ENCODE peak calls at places on chromosomes 2 and 18, in eight cellular contexts. Q is esophagus squamous epithelium, Z is body of pancreas, C is endothelial cell of umbilical vein, X is uterus, M is HepG2, R is tibial nerve, F is A549. W is an unnamed sample.

GRCh38 chr2:18118703-18119102 is 240.2 kb downstream of the KCNS3 start:
- DNase-seq in Q (no peak), Z (no peak), C (no peak), X (no peak), M (no peak), R (no peak), F (no peak), W (no peak)

GRCh38 chr2:196798980-196799379 is 503 bp downstream of the GTF3C3 start:
- DNase-seq in Q (no peak), Z (no peak), C (no peak), X (no peak), M (peak; percentile 23), R (no peak), F (no peak), W (no peak)

GRCh38 chr18:36454848-36455458 is 157.4 kb downstream of the FHOD3 start:
- DNase-seq in Q (no peak), Z (no peak), C (no peak), X (no peak), M (no peak), R (no peak), F (no peak), W (no peak)

GRCh38 chr2:98909381-98910211 is 26.4 kb downstream of the CRACDL start:
- DNase-seq in Q (no peak), Z (peak; percentile 94), C (peak; percentile 91), X (no peak), M (peak; percentile 82), R (no peak), F (peak; percentile 24), W (no peak)

GRCh38 chr18:77051581-77052296 is 80.8 kb downstream of the MBP start:
- DNase-seq in Q (no peak), Z (no peak), C (no peak), X (no peak), M (no peak), R (no peak), F (no peak), W (no peak)

GRCh38 chr18:44803019-44803650 is 122.4 kb downstream of the SETBP1 start:
- DNase-seq in Q (no peak), Z (peak; percentile 64), C (no peak), X (peak; percentile 87), M (peak; percentile 15), R (no peak), F (no peak), W (no peak)

GRCh38 chr2:236856856-236857616 is 228.7 kb upstream of the COPS8 start:
- DNase-seq in Q (no peak), Z (no peak), C (no peak), X (no peak), M (no peak), R (no peak), F (no peak), W (peak; percentile 26)

GRCh38 chr2:85804583-85804982 is 50.8 kb downstream of the ATOH8 start:
- DNase-seq in Q (no peak), Z (no peak), C (peak; percentile 25), X (peak; percentile 12), M (no peak), R (no peak), F (peak; percentile 36), W (peak; percentile 35)

GRCh38 chr2:43110442-43110871 is 115.9 kb downstream of the ZFP36L2 start:
- DNase-seq in Q (no peak), Z (no peak), C (no peak), X (no peak), M (peak; percentile 50), R (no peak), F (peak; percentile 69), W (no peak)

GRCh38 chr18:23725827-23726661 is 36.8 kb downstream of the LAMA3 start:
- DNase-seq in Q (no peak), Z (no peak), C (no peak), X (no peak), M (no peak), R (no peak), F (no peak), W (no peak)

GRCh38 chr2:128187032-128187654 is 96.1 kb downstream of the UGGT1 start:
- DNase-seq in Q (no peak), Z (no peak), C (peak; percentile 85), X (no peak), M (no peak), R (no peak), F (peak; percentile 33), W (no peak)

GRCh38 chr2:174585111-174585510 is 12.5 kb downstream of the WIPF1 start:
- DNase-seq in Q (no peak), Z (no peak), C (no peak), X (no peak), M (peak; percentile 13), R (no peak), F (no peak), W (peak; percentile 82)

GRCh38 chr2:174586896-174587295 is 10.7 kb downstream of the WIPF1 start:
- DNase-seq in Q (no peak), Z (no peak), C (no peak), X (no peak), M (no peak), R (no peak), F (no peak), W (no peak)

GRCh38 chr2:174587607-174588006 is 10.0 kb downstream of the WIPF1 start:
- DNase-seq in Q (no peak), Z (no peak), C (no peak), X (no peak), M (no peak), R (no peak), F (no peak), W (no peak)

GRCh38 chr2:174586418-174586817 is 11.2 kb downstream of the WIPF1 start:
- DNase-seq in Q (no peak), Z (no peak), C (no peak), X (no peak), M (no peak), R (no peak), F (no peak), W (no peak)

DNA sequence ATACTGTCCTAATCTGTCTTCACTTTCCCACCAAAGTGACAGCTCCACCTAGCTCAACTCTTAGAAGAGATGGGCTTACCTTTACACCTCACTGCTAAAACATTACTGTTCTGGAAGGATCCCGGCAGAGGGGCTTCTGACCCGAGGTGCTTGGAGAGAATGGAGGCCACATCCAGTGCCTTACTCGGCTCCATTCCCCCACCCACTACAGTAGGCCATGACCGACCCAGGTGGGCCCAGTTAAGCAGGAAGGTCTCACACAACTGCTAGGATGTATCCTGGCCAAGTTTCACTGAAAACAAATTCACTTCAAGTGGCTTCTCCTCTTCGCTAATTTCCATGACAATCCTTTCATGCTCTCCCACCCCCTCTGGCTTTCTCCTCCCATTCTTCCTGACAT is 11.9 kb downstream of the WIPF1 start:
- DNase-seq in Q (no peak), Z (no peak), C (no peak), X (no peak), M (no peak), R (no peak), F (no peak), W (no peak)
- H3K27ac ChIP-seq in Q (no peak overlapping the region), Z (no peak overlapping the region), C (no peak overlapping the region), X (no peak overlapping the region), M (no peak overlapping the region), R (no peak overlapping the region), F (no peak overlapping the region), W (no peak overlapping the region)

DNA sequence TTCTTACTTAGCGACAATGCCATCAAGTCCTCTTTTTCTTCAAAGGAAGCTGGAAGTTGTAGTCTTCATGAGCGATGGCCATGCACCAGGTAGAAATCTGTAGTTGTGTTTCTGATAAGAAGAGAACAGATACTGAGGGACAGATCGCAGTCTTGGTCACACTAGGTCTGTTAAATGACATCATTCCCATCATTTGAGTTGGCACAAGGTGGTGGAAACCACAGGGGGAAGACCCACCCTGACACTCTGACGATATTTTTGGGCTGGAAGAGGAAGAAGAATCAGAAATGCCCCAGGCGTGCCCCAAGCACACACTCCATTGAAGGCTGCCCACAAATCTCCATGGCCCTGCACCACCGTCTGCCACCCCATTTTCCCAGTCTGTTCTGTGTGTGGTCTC is 89.0 kb upstream of the BOD1L2 start:
- DNase-seq in Q (no peak), Z (no peak), C (no peak), X (no peak), M (no peak), R (no peak), F (no peak), W (no peak)
- TF ChIP-seq POLR2A in Q (no peak), Z (no peak), C (no peak), X (no peak), M (no peak), R (no peak), F (no peak), W (no peak)

GRCh38 chr2:219385958-219386520 is 1.7 kb downstream of the DNPEP start:
- DNase-seq in Q (no peak), Z (no peak), C (no peak), X (no peak), M (no peak), R (no peak), F (no peak), W (no peak)
- H3K4me3 ChIP-seq in Q (peak overlapping the region; percentile 95), Z (no peak overlapping the region), C (no peak overlapping the region), X (no peak overlapping the region), M (peak overlapping the region; percentile 95), R (no peak overlapping the region), F (no peak overlapping the region), W (no peak overlapping the region)

GRCh38 chr18:21740474-21740723 is 193 bp upstream of the MIB1 start:
- DNase-seq in Q (peak; percentile 88), Z (peak; percentile 99), C (peak; percentile 98), X (peak; percentile 98), M (peak; percentile 92), R (peak; percentile 98), F (peak; percentile 93), W (peak; percentile 99)

GRCh38 chr18:21741511-21742322 is 1.1 kb downstream of the MIB1 start:
- DNase-seq in Q (no peak), Z (peak; percentile 49), C (peak; percentile 36), X (peak; percentile 33), M (no peak), R (no peak), F (peak; percentile 4), W (peak; percentile 68)

GRCh38 chr18:21742323-21742687 is 1.7 kb downstream of the MIB1 start:
- DNase-seq in Q (no peak), Z (no peak), C (peak; percentile 37), X (no peak), M (no peak), R (no peak), F (no peak), W (no peak)

GRCh38 chr18:21740724-21741510 is at the start of gene MIB1:
- DNase-seq in Q (peak; percentile 55), Z (peak; percentile 61), C (no peak), X (peak; percentile 60), M (no peak), R (no peak), F (no peak), W (peak; percentile 70)

DNA sequence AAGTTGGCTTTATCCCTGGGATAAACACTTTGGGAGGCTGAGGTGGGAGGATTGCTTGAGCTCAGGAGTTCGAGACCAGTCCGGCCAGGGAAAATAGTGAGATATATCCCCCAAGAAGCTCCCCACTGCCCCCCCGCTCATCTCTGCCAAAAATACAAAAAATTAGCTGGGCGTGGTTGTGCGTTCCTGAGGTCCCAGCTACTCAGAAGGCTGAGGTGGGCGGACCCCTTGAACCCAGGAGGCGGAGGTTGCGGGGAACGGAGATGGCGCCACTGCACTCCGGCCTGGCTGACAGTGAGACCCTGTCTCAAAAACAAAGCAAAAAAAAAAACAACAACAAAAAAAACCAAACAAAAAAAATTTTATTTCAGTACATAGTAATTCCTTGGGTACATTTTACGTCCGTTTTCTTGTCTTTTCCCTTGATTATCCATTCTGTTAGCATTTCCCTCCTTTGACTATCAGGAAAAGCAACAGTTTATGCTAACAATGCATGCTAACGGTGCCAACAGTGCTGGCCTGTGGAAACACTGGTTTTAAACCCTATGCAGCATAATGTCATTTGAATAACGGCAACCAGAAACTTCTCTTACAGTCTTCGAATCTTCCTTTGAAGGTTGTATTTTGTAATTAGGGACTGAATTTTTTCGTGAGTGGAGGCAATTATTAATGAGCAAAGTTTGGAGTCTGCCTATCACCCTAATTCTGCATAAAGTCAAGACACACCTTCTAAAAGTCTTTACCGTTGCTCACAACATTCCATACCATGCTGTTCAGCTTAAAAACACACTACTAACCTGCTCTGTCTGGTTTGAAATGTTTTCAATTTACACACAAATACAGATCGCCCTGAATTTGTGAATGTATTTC is 753 bp upstream of the MIB1 start:
- DNase-seq in Q (no peak), Z (peak; percentile 18), C (peak; percentile 76), X (peak; percentile 28), M (no peak), R (no peak), F (no peak), W (no peak)
- H3K27ac ChIP-seq in Q (peak overlapping the region; percentile 98), Z (no peak overlapping the region), C (peak overlapping the region; percentile 44), X (peak overlapping the region; percentile 97), M (peak overlapping the region; percentile 97), R (peak overlapping the region; percentile 99), F (peak overlapping the region; percentile 72), W (no peak overlapping the region)

W was measured in right lobe of liver.